ENCODE peak calls at places on chromosome 19, in seven cellular contexts. N is T-helper 1 cell; J is stimulated activated CD4-positive, alpha-beta T cell treated with anti-CD3 and anti-CD28 coated beads, Interleukin-4, amount 100 ng/mL, for 1 hour; V is NCI-H748 treated with DMSO at 0.1 percent for 48 hours; Y is mucosa of descending colon; P is NCI-H1092; E is NCI-H774. I is an unnamed sample.

GRCh38 chr19:46607441-46607841 is 6.3 kb downstream of the CALM3 start:
- DNase-seq in N (no peak), J (no peak), V (peak; percentile 14), Y (peak; percentile 20), P (no peak), E (no peak), I (no peak)

GRCh38 chr19:55310498-55310897 is 14.6 kb downstream of the TMEM150B start:
- DNase-seq in N (no peak), J (no peak), V (no peak), Y (no peak), P (no peak), E (no peak), I (no peak)

GRCh38 chr19:41324921-41325639 is 15.1 kb downstream of the CCDC97 start:
- DNase-seq in N (no peak), J (no peak), V (no peak), Y (peak; percentile 63), P (no peak), E (no peak), I (peak; percentile 90)

GRCh38 chr19:5987077-5987818 is 9.3 kb upstream of the RANBP3 start:
- DNase-seq in N (peak; percentile 66), J (peak; percentile 68), V (peak; percentile 72), Y (peak; percentile 55), P (peak; percentile 72), E (peak; percentile 81), I (peak; percentile 70)

GRCh38 chr19:16825312-16826168 is 3.7 kb upstream of the SIN3B start:
- DNase-seq in N (no peak), J (no peak), V (no peak), Y (peak; percentile 38), P (no peak), E (no peak), I (peak; percentile 79)

GRCh38 chr19:42052241-42052863 is 17.7 kb downstream of the GRIK5 start:
- DNase-seq in N (no peak), J (no peak), V (no peak), Y (no peak), P (peak; percentile 72), E (no peak), I (no peak)

GRCh38 chr19:8592231-8593009 is 15.2 kb upstream of the MYO1F start:
- DNase-seq in N (peak; percentile 97), J (peak; percentile 93), V (no peak), Y (peak; percentile 87), P (no peak), E (no peak), I (peak; percentile 97)

GRCh38 chr19:13103961-13104847 is 1.5 kb upstream of the LYL1 start:
- DNase-seq in N (peak; percentile 51), J (peak; percentile 74), V (no peak), Y (peak; percentile 69), P (no peak), E (no peak), I (peak; percentile 36)

GRCh38 chr19:35144600-35145436 is 1.8 kb downstream of the FXYD7 start:
- DNase-seq in N (no peak), J (no peak), V (no peak), Y (peak; percentile 80), P (no peak), E (no peak), I (peak; percentile 68)

GRCh38 chr19:33434886-33435705 is 61.6 kb downstream of the CEBPG start:
- DNase-seq in N (no peak), J (no peak), V (no peak), Y (peak; percentile 8), P (no peak), E (no peak), I (peak; percentile 60)

GRCh38 chr19:39497850-39498261 is 891 bp upstream of the DLL3 start:
- DNase-seq in N (no peak), J (no peak), V (peak; percentile 96), Y (peak; percentile 66), P (peak; percentile 77), E (peak; percentile 86), I (peak; percentile 68)

GRCh38 chr19:39995794-39996193 is 1.1 kb upstream of the ZNF546 start:
- DNase-seq in N (no peak), J (no peak), V (no peak), Y (no peak), P (no peak), E (no peak), I (no peak)

GRCh38 chr19:46678110-46678732 is 17.2 kb upstream of the DACT3 start:
- DNase-seq in N (peak; percentile 49), J (peak; percentile 63), V (no peak), Y (peak; percentile 53), P (no peak), E (no peak), I (peak; percentile 48)

GRCh38 chr19:5341448-5341820 is 822 bp upstream of the PTPRS start:
- DNase-seq in N (no peak), J (no peak), V (no peak), Y (no peak), P (no peak), E (no peak), I (no peak)

GRCh38 chr19:43784251-43784980 is 3.6 kb upstream of the KCNN4 start:
- DNase-seq in N (no peak), J (peak; percentile 72), V (no peak), Y (peak; percentile 71), P (no peak), E (no peak), I (peak; percentile 94)

GRCh38 chr19:41864374-41864773 is 4.3 kb downstream of the RPS19 start:
- DNase-seq in N (no peak), J (no peak), V (no peak), Y (no peak), P (no peak), E (no peak), I (no peak)

GRCh38 chr19:37977992-37978391 is 71.0 kb downstream of the SIPA1L3 start:
- DNase-seq in N (no peak), J (no peak), V (no peak), Y (no peak), P (no peak), E (no peak), I (peak; percentile 42)

GRCh38 chr19:47284324-47284899 is 9.7 kb downstream of the INAFM1 start:
- DNase-seq in N (peak; percentile 49), J (no peak), V (peak; percentile 70), Y (no peak), P (peak; percentile 5), E (peak; percentile 7), I (peak; percentile 46)

GRCh38 chr19:3253270-3253669 is 28.8 kb downstream of the CELF5 start:
- DNase-seq in N (no peak), J (no peak), V (no peak), Y (no peak), P (no peak), E (no peak), I (no peak)

GRCh38 chr19:21028969-21029268 is 8.5 kb downstream of the ZNF430 start:
- DNase-seq in N (no peak), J (no peak), V (no peak), Y (no peak), P (no peak), E (no peak), I (no peak)

GRCh38 chr19:12913871-12914690 is 5.0 kb downstream of the SYCE2 start:
- DNase-seq in N (no peak), J (peak; percentile 22), V (no peak), Y (no peak), P (peak; percentile 52), E (no peak), I (no peak)

GRCh38 chr19:6833166-6833790 is 54.1 kb upstream of the ADGRE1 start:
- DNase-seq in N (no peak), J (no peak), V (no peak), Y (no peak), P (no peak), E (no peak), I (no peak)

GRCh38 chr19:39870171-39870971 is 24.2 kb upstream of the FBL start:
- DNase-seq in N (no peak), J (no peak), V (peak; percentile 50), Y (no peak), P (peak; percentile 26), E (peak; percentile 78), I (peak; percentile 50)

GRCh38 chr19:33177417-33177976 is 16.6 kb upstream of the LRP3 start:
- DNase-seq in N (peak; percentile 77), J (no peak), V (no peak), Y (no peak), P (peak; percentile 77), E (no peak), I (no peak)

GRCh38 chr19:54158812-54159351 is 639 bp downstream of the LENG1 start:
- DNase-seq in N (no peak), J (peak; percentile 34), V (no peak), Y (peak; percentile 40), P (no peak), E (no peak), I (no peak)

GRCh38 chr19:1340681-1341469 is 42.8 kb upstream of the NDUFS7 start:
- DNase-seq in N (no peak), J (no peak), V (no peak), Y (no peak), P (no peak), E (no peak), I (no peak)

GRCh38 chr19:13068064-13068807 is 34.4 kb downstream of the LYL1 start:
- DNase-seq in N (no peak), J (no peak), V (no peak), Y (no peak), P (no peak), E (no peak), I (no peak)